ENCODE peak calls at places on chromosome 20, in five cellular contexts. Z, S, I, G and C are unnamed samples.

GRCh38 chr20:54524849-54525248 is 49.5 kb downstream of the DOK5 start:
- DNase-seq in Z (no peak), S (no peak), I (no peak), G (no peak), C (no peak)

GRCh38 chr20:24194133-24194532 is 205.6 kb upstream of the GGTLC1 start:
- DNase-seq in Z (no peak), S (no peak), I (no peak), G (no peak), C (no peak)

GRCh38 chr20:60642546-60642945 is 609.5 kb upstream of the CDH4 start:
- DNase-seq in Z (no peak), S (no peak), I (no peak), G (no peak), C (no peak)

GRCh38 chr20:49914310-49915117 is 815 bp downstream of the SPATA2 start:
- DNase-seq in Z (no peak), S (peak), I (no peak), G (no peak), C (no peak)

GRCh38 chr20:25239387-25240370 is 8.2 kb upstream of the PYGB start:
- DNase-seq in Z (no peak), S (no peak), I (no peak), G (no peak), C (no peak)

GRCh38 chr20:56005389-56005715 is at the start of gene CBLN4:
- DNase-seq in Z (no peak), S (no peak), I (peak), G (no peak), C (no peak)

GRCh38 chr20:59794555-59794954 is 138.9 kb downstream of the SYCP2 start:
- DNase-seq in Z (no peak), S (no peak), I (no peak), G (no peak), C (no peak)

GRCh38 chr20:53580376-53581111 is 13.1 kb downstream of the ZNF217 start:
- DNase-seq in Z (no peak), S (no peak), I (no peak), G (no peak), C (no peak)

GRCh38 chr20:17262786-17263185 is 35.9 kb downstream of the PCSK2 start:
- DNase-seq in Z (no peak), S (no peak), I (no peak), G (no peak), C (no peak)

GRCh38 chr20:14220986-14221385 is 116.4 kb downstream of the FLRT3 start:
- DNase-seq in Z (no peak), S (no peak), I (no peak), G (no peak), C (no peak)

GRCh38 chr20:8524716-8525343 is 392.8 kb downstream of the PLCB1 start:
- DNase-seq in Z (no peak), S (no peak), I (no peak), G (no peak), C (no peak)

GRCh38 chr20:59435496-59435895 is 135.1 kb downstream of the EDN3 start:
- DNase-seq in Z (no peak), S (no peak), I (no peak), G (no peak), C (no peak)

GRCh38 chr20:32483351-32484220 is 101.5 kb downstream of the NOL4L start:
- DNase-seq in Z (no peak), S (no peak), I (peak), G (peak), C (peak)

GRCh38 chr20:6530254-6530653 is 237.2 kb upstream of the BMP2 start:
- DNase-seq in Z (no peak), S (no peak), I (no peak), G (no peak), C (no peak)

GRCh38 chr20:38123021-38123587 is 42.0 kb downstream of the TGM2 start:
- DNase-seq in Z (no peak), S (peak), I (peak), G (peak), C (no peak)

GRCh38 chr20:17646901-17647301 is 35.1 kb downstream of the RRBP1 start:
- DNase-seq in Z (no peak), S (no peak), I (no peak), G (no peak), C (no peak)

GRCh38 chr20:24872291-24873014 is 76.6 kb upstream of the CST7 start:
- DNase-seq in Z (no peak), S (no peak), I (no peak), G (no peak), C (no peak)

GRCh38 chr20:54476336-54476928 is 1.0 kb downstream of the DOK5 start:
- DNase-seq in Z (no peak), S (no peak), I (no peak), G (no peak), C (no peak)

GRCh38 chr20:21184810-21185209 is 58.9 kb downstream of the KIZ start:
- DNase-seq in Z (no peak), S (no peak), I (no peak), G (peak), C (no peak)

GRCh38 chr20:41308726-41309413 is 8.7 kb downstream of the ZHX3 start:
- DNase-seq in Z (no peak), S (peak), I (no peak), G (no peak), C (no peak)

GRCh38 chr20:38894091-38894847 is 31.9 kb upstream of the FAM83D start:
- DNase-seq in Z (no peak), S (peak), I (no peak), G (no peak), C (no peak)

GRCh38 chr20:37968726-37969401 is 64.4 kb downstream of the TTI1 start:
- DNase-seq in Z (no peak), S (no peak), I (peak), G (no peak), C (no peak)

GRCh38 chr20:11716239-11716944 is 201.3 kb upstream of the BTBD3 start:
- DNase-seq in Z (no peak), S (no peak), I (no peak), G (peak), C (peak)

GRCh38 chr20:19435820-19436219 is 223.4 kb downstream of the SLC24A3 start:
- DNase-seq in Z (no peak), S (no peak), I (no peak), G (no peak), C (no peak)

GRCh38 chr20:24634855-24635254 is 165.4 kb downstream of the SYNDIG1 start:
- DNase-seq in Z (no peak), S (peak), I (peak), G (peak), C (peak)

DNA sequence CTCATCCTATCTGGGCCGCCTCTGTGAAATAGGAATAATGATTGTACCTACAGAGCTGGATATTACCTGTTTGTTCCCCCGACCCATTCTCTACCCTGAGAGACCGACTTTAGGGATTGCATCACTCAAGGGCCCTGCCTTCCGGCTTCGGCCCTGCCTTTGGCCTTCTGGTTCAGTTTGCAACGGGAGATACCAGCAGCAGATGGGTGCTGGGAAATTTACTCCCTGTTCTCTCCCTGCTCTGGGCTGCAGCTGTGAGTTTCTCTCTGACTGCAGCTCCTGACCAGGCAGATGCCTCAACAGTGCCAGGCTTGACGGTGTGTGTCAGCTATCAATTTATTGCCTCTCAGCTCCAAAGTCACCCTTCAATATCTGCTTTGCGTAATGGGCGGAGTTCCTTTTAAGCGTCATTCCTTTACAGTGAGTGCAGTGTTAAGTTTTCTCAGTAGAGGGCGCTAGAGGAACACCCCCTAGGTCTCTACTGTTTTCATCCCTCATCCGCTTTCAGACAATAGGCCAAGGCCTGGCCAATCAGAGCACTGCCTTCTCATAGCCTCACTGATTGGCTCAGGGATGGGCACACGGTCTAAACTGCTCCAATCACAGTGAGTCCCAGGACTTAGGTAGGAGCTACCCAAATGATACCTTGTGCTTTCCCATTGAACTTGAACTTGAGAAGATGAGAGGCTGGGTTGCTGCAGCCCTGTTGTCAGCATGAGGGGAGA is 30.0 kb downstream of the KCNG1 start:
- DNase-seq in Z (peak), S (peak), I (peak), G (peak), C (peak)
- TF ChIP-seq ZNF274 in Z (no peak), S (no peak), I (no peak), G (no peak), C (no peak)

DNA sequence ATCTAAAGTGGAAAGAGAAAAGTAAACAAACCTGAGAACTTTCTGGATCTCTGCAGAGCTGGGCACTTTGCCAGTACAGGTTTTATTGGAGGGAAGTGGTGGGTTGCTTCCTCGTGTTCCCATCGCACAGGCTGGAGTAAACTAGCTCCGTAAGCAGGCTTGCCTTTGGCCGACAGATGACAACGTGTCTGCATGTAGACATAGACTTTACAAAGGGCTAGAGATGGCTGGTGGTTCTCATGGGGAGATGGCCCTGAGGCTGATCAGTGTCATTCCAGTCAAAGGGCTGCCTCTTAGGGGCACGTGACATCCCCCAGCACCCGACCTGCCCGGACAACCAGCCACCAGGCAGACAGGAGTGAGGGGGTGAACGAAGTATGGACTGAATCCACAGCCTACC is 98.8 kb downstream of the YTHDF1 start:
- DNase-seq in Z (no peak), S (no peak), I (no peak), G (no peak), C (no peak)
- TF ChIP-seq ATF3 in Z (no peak), S (no peak), I (no peak), G (no peak), C (no peak)

GRCh38 chr20:51594206-51594998 is 51.9 kb upstream of the NFATC2 start:
- DNase-seq in Z (no peak), S (no peak), I (no peak), G (no peak), C (no peak)
- TF ChIP-seq ZNF274 in Z (no peak), S (no peak), I (no peak), G (no peak), C (no peak)

GRCh38 chr20:35490736-35491181 is 35.4 kb downstream of the CEP250 start:
- DNase-seq in Z (peak), S (no peak), I (no peak), G (no peak), C (no peak)
- TF ChIP-seq ATF3 in Z (no peak), S (no peak), I (no peak), G (no peak), C (no peak)

GRCh38 chr20:708956-709355 is 33.4 kb upstream of the SCRT2 start:
- DNase-seq in Z (no peak), S (no peak), I (no peak), G (no peak), C (no peak)

GRCh38 chr20:710762-711120 is 35.1 kb upstream of the SCRT2 start:
- DNase-seq in Z (no peak), S (no peak), I (no peak), G (no peak), C (no peak)

GRCh38 chr20:709421-709820 is 33.8 kb upstream of the SCRT2 start:
- DNase-seq in Z (no peak), S (no peak), I (no peak), G (no peak), C (no peak)

GRCh38 chr20:711526-711925 is 35.9 kb upstream of the SCRT2 start:
- DNase-seq in Z (no peak), S (no peak), I (no peak), G (no peak), C (no peak)

GRCh38 chr20:709864-710761 is 34.5 kb upstream of the SCRT2 start:
- DNase-seq in Z (no peak), S (no peak), I (no peak), G (no peak), C (no peak)
- TF ChIP-seq ZNF274 in Z (no peak), S (no peak), I (no peak), G (no peak), C (no peak)

GRCh38 chr20:48049631-48050030 is 264.4 kb upstream of the SULF2 start:
- DNase-seq in Z (no peak), S (no peak), I (no peak), G (no peak), C (no peak)
- TF ChIP-seq ATF3 in Z (no peak), S (no peak), I (no peak), G (no peak), C (no peak)

GRCh38 chr20:4335722-4336121 is 320.4 kb upstream of the RNF24 start:
- DNase-seq in Z (no peak), S (no peak), I (peak), G (no peak), C (no peak)

GRCh38 chr20:4329232-4329631 is 313.9 kb upstream of the RNF24 start:
- DNase-seq in Z (no peak), S (no peak), I (no peak), G (no peak), C (no peak)

GRCh38 chr20:4327956-4328355 is 312.6 kb upstream of the RNF24 start:
- DNase-seq in Z (no peak), S (no peak), I (no peak), G (no peak), C (no peak)

GRCh38 chr20:4328541-4328940 is 313.2 kb upstream of the RNF24 start:
- DNase-seq in Z (no peak), S (no peak), I (no peak), G (no peak), C (no peak)

DNA sequence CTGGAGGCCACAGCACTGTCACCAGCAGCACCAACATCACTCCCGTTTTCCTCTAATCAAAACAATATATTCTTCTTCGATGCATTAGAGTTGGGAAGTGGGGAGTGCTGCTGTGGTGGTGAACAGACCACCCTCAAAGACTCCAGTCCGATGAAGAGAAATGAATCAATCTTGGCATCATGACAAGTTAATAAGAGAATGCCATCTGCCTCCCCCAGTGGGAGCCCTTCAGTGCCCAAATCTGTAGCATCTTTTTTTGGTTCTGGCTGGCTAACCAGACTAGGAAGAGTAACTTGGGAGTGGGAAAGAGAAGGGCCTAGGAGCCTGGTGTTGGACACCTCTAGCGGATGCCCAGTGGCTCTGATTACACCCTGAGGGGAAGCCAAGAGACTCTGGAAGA is 317.1 kb upstream of the RNF24 start:
- DNase-seq in Z (no peak), S (no peak), I (no peak), G (no peak), C (no peak)
- TF ChIP-seq ZNF274 in Z (no peak), S (no peak), I (no peak), G (no peak), C (no peak)

GRCh38 chr20:35653430-35653734 is 11.3 kb downstream of the CPNE1 start:
- DNase-seq in Z (no peak), S (no peak), I (no peak), G (no peak), C (no peak)

GRCh38 chr20:35650632-35651031 is 14.1 kb downstream of the CPNE1 start:
- DNase-seq in Z (no peak), S (no peak), I (no peak), G (no peak), C (no peak)

GRCh38 chr20:35652641-35653429 is 11.9 kb downstream of the CPNE1 start:
- DNase-seq in Z (no peak), S (no peak), I (peak), G (no peak), C (no peak)

GRCh38 chr20:35644806-35645205 is 19.9 kb downstream of the CPNE1 start:
- DNase-seq in Z (no peak), S (no peak), I (no peak), G (no peak), C (no peak)

GRCh38 chr20:35648836-35649235 is 15.9 kb downstream of the CPNE1 start:
- DNase-seq in Z (no peak), S (no peak), I (no peak), G (no peak), C (no peak)
- TF ChIP-seq ATF3 in Z (no peak), S (no peak), I (no peak), G (no peak), C (no peak)

GRCh38 chr20:48425776-48426175 is 402.0 kb downstream of the PREX1 start:
- DNase-seq in Z (no peak), S (no peak), I (no peak), G (no peak), C (no peak)
- TF ChIP-seq ZNF274 in Z (no peak), S (no peak), I (no peak), G (no peak), C (no peak)